ENCODE peak calls at places on chromosomes 6 and 20, in six cellular contexts. N is ACHN; Z is LHCN-M2; J is stimulated activated CD4-positive, alpha-beta T cell treated with anti-CD3 and anti-CD28 coated beads, TNF-alpha, amount 100 ng/mL, for 1 hour; E is psoas muscle; L is CD4-positive, alpha-beta T cell. G is an unnamed sample.
A peak's percentile ranks its signal among the peaks of the same experiment; 100 is the strongest.

GRCh38 chr6:46262928-46263708 is 92.3 kb upstream of the ENPP5 start:
- DNase-seq in N (no peak), J (no peak), Z (no peak), E (no peak), L (no peak), G (no peak)

GRCh38 chr6:3410385-3411360 is 46.2 kb downstream of the SLC22A23 start:
- DNase-seq in N (peak; percentile 49), L (peak; percentile 48), J (peak; percentile 19), Z (peak; percentile 60), E (no peak), G (peak; percentile 21)

GRCh38 chr6:43496370-43497128 is 13.6 kb downstream of the LRRC73 start:
- DNase-seq in E (no peak), J (no peak), L (no peak), Z (peak; percentile 68), N (peak; percentile 56), G (no peak)

GRCh38 chr6:160431231-160431630 is 83.1 kb downstream of the SLC22A3 start:
- DNase-seq in N (no peak), J (no peak), Z (peak; percentile 88), E (peak; percentile 53), L (no peak), G (no peak)

GRCh38 chr20:14879020-14879697 is 541.7 kb upstream of the FLRT3 start:
- DNase-seq in N (no peak), E (no peak), L (no peak), Z (peak; percentile 77), J (no peak), G (no peak)

GRCh38 chr20:49631074-49631716 is 63.3 kb upstream of the PTGIS start:
- DNase-seq in N (no peak), Z (peak; percentile 20), J (no peak), E (no peak), L (no peak), G (no peak)

GRCh38 chr20:33753763-33754162 is 22.0 kb downstream of the ZNF341 start:
- DNase-seq in E (no peak), J (no peak), Z (peak; percentile 60), N (no peak), L (no peak), G (no peak)

GRCh38 chr6:73452107-73452461 is at the start of gene CGAS:
- DNase-seq in Z (peak; percentile 88), E (peak; percentile 78), L (peak; percentile 58), N (no peak), J (peak; percentile 40), G (peak; percentile 68)

GRCh38 chr6:163944897-163945296 is 530.4 kb downstream of the QKI start:
- DNase-seq in Z (no peak), J (no peak), L (no peak), N (no peak), E (peak; percentile 47), G (no peak)

GRCh38 chr6:14149053-14149746 is 31.6 kb downstream of the CD83 start:
- DNase-seq in Z (no peak), E (no peak), N (no peak), L (no peak), J (no peak), G (no peak)

GRCh38 chr20:47258745-47259695 is 97.5 kb downstream of the ZMYND8 start:
- DNase-seq in J (no peak), E (peak; percentile 33), Z (peak; percentile 62), L (no peak), N (no peak), G (no peak)

GRCh38 chr20:31570021-31570463 is 35.0 kb upstream of the ID1 start:
- DNase-seq in L (no peak), N (no peak), E (no peak), J (no peak), Z (no peak), G (no peak)

GRCh38 chr6:158185729-158186456 is 17.7 kb downstream of the GTF2H5 start:
- DNase-seq in J (no peak), E (no peak), L (no peak), Z (peak; percentile 79), N (no peak), G (no peak)

GRCh38 chr6:78910611-78911134 is 43.3 kb downstream of the IRAK1BP1 start:
- DNase-seq in J (no peak), N (no peak), L (no peak), Z (no peak), E (peak; percentile 18), G (no peak)

GRCh38 chr20:58703765-58704331 is 11.2 kb downstream of the NPEPL1 start:
- DNase-seq in L (no peak), E (no peak), J (no peak), Z (no peak), N (no peak), G (no peak)